ENCODE peak calls at places on chromosomes 13 and 19, in five cellular contexts. P is ascending aorta, J is astrocyte, H is tibial nerve, N is MM.1S. F is an unnamed sample. For H3K27me3, the result is how much of the 10 kb centered on the place peaks cover.

GRCh38 chr13:51764184-51765141 is 39.5 kb downstream of the DHRS12 start:
- DNase-seq in P (peak), J (peak), H (peak), N (peak), F (peak)

GRCh38 chr19:51166846-51167490 is 24.9 kb downstream of the SIGLEC7 start:
- DNase-seq in P (no peak), J (no peak), H (peak), N (no peak), F (no peak)

GRCh38 chr13:43470610-43471009 is 316.2 kb downstream of the ENOX1 start:
- DNase-seq in P (no peak), J (no peak), H (no peak), N (no peak), F (no peak)

GRCh38 chr13:46492946-46493345 is 60.0 kb upstream of the LRCH1 start:
- DNase-seq in P (no peak), J (peak), H (peak), N (no peak), F (peak)

GRCh38 chr19:34034318-34034846 is 137.9 kb upstream of the LSM14A start:
- DNase-seq in P (no peak), J (no peak), H (no peak), N (no peak), F (no peak)

GRCh38 chr19:14091086-14091884 is 734 bp upstream of the SAMD1 start:
- DNase-seq in P (no peak), J (peak), H (peak), N (peak), F (peak)

GRCh38 chr13:68319384-68319783 is 1089.2 kb upstream of the PCDH9 start:
- DNase-seq in P (no peak), J (peak), H (no peak), N (no peak), F (no peak)

GRCh38 chr13:25783480-25784081 is 268.2 kb downstream of the SHISA2 start:
- DNase-seq in P (no peak), J (no peak), H (no peak), N (no peak), F (no peak)

GRCh38 chr13:30142502-30143211 is 164.7 kb downstream of the KATNAL1 start:
- DNase-seq in P (no peak), J (peak), H (peak), N (no peak), F (peak)

GRCh38 chr13:53368948-53369347 is 340.3 kb downstream of the OLFM4 start:
- DNase-seq in P (no peak), J (no peak), H (no peak), N (no peak), F (no peak)

GRCh38 chr19:41927810-41928192 is 448 bp downstream of the ERFL start:
- DNase-seq in P (no peak), J (no peak), H (no peak), N (no peak), F (no peak)

GRCh38 chr19:45657520-45658163 is 10.4 kb upstream of the GIPR start:
- DNase-seq in P (no peak), J (no peak), H (no peak), N (no peak), F (no peak)

GRCh38 chr13:105894711-105895110 is 640.8 kb downstream of the EFNB2 start:
- DNase-seq in P (no peak), J (no peak), H (no peak), N (no peak), F (no peak)

GRCh38 chr13:107450931-107451330 is 764.4 kb downstream of the LIG4 start:
- DNase-seq in P (no peak), J (peak), H (peak), N (peak), F (no peak)

GRCh38 chr13:107767119-107767518 is 448.2 kb downstream of the LIG4 start:
- DNase-seq in P (no peak), J (no peak), H (no peak), N (no peak), F (no peak)

GRCh38 chr13:75326173-75327131 is 155.5 kb downstream of the TBC1D4 start:
- DNase-seq in P (no peak), J (peak), H (no peak), N (no peak), F (no peak)

GRCh38 chr13:34913040-34913439 is 29.0 kb upstream of the NBEA start:
- DNase-seq in P (no peak), J (no peak), H (no peak), N (no peak), F (peak)

GRCh38 chr13:49622174-49622946 is 5.9 kb upstream of the ARL11 start:
- DNase-seq in P (no peak), J (no peak), H (no peak), N (no peak), F (no peak)

GRCh38 chr13:21825186-21825585 is 154.3 kb downstream of the FGF9 start:
- DNase-seq in P (no peak), J (no peak), H (no peak), N (no peak), F (no peak)

GRCh38 chr19:1942934-1943555 is 2.1 kb downstream of the CSNK1G2 start:
- DNase-seq in P (no peak), J (no peak), H (no peak), N (no peak), F (no peak)

GRCh38 chr13:112056284-112056727 is 10.6 kb upstream of the SOX1 start:
- DNase-seq in P (no peak), J (no peak), H (no peak), N (no peak), F (no peak)
- H3K27me3 ChIP-seq in P (under half), J (half or more), H (under half), N (under half), F (half or more)

GRCh38 chr19:3346677-3347353 is 19.6 kb upstream of the NFIC start:
- DNase-seq in P (no peak), J (no peak), H (peak), N (no peak), F (no peak)
- H3K4me3 ChIP-seq in P (peak), J (peak), H (no peak), N (no peak), F (no peak)

DNA sequence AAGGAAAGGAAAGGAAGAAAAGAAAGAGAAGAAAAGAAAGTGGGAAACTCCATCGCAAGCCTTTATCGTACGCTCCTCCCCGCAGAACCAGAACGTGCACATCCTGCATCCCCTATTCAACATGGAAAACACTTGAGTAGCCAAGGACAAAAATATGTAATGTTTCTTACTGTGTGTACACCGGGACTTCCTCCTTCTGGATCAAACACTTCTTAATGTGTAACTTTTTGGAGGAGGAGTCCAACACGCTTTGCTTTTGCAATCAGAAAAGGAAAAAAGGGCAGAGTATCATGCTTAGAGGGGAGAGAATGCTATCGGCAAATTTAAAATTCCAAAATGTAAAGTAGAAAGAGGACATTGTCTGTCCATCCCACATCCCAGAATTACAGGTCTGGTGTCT is 7.8 kb upstream of the SHFL start:
- DNase-seq in P (no peak), J (no peak), H (no peak), N (no peak), F (no peak)
- TF ChIP-seq CTCF in P (no peak), J (no peak), H (no peak), N (no peak), F (no peak)

GRCh38 chr19:390386-391198 is 18.4 kb downstream of the C2CD4C start:
- DNase-seq in P (no peak), J (no peak), H (no peak), N (no peak), F (no peak)

GRCh38 chr19:392375-392970 is 16.5 kb downstream of the C2CD4C start:
- DNase-seq in P (no peak), J (no peak), H (no peak), N (no peak), F (no peak)

GRCh38 chr19:391199-391557 is 17.8 kb downstream of the C2CD4C start:
- DNase-seq in P (no peak), J (no peak), H (no peak), N (no peak), F (no peak)

GRCh38 chr19:389935-390289 is 19.0 kb downstream of the C2CD4C start:
- DNase-seq in P (no peak), J (no peak), H (no peak), N (no peak), F (no peak)

DNA sequence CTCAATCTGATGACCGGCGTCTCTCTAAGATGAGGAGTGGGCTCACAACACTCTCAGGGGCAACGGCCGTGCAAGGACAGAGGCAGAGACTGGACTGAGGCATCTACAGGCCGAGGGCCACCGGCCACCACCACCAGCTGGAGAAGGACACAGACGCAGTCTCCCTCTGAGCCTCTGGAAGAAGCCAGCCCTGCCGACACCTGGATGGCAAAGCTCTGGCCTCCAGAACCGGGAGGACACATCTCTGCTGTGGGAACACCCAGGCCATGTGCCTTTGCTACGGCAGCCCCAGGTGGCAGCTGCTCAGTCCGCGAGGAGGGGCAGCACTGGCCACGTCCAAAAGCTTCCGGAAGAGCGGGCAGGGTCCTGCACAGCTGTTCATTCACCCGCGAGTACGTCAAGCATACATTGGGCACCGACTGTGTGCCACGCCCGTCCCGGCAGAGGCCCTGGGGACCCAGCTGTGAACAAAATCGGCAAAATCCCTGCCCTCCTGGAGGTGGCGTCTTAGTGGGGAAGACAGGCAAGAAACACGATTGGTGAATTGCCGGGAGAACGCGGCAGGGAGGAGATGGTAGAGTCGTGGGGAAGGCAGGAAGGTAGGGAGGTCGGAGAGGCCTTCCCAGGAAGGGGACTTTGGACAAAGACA is 17.1 kb downstream of the C2CD4C start:
- DNase-seq in P (no peak), J (no peak), H (no peak), N (no peak), F (no peak)
- H3K27me3 ChIP-seq in P (under half), J (under half), H (under half), N (half or more), F (under half)

GRCh38 chr13:54949735-54950134 is 1921.1 kb downstream of the OLFM4 start:
- DNase-seq in P (no peak), J (no peak), H (no peak), N (no peak), F (peak)
- H3K4me3 ChIP-seq in P (no peak), J (no peak), H (no peak), N (no peak), F (no peak)

GRCh38 chr19:12564016-12564664 is 12.9 kb upstream of the ZNF564 start:
- DNase-seq in P (peak), J (peak), H (peak), N (peak), F (peak)

DNA sequence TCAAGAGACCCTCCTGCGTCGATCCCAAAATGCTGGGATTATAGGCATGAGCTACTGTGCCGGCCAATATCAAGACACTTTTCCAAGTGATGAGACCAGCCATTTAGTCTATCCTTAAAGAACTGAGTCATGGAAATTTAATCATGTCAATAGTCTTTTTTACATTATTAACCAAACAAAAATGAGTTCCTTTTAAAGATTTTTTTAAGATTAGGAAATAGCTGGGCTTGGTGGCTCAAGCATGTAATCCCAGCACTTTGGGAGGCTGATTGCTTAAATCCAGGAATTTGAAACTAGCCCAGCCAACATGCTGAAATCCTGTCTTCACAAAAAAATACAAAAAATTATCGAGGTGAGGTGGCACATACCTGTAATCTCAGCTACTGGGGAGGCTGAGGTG is 16.7 kb upstream of the ZNF564 start:
- DNase-seq in P (no peak), J (no peak), H (no peak), N (no peak), F (no peak)
- TF ChIP-seq CTCF in P (no peak), J (no peak), H (no peak), N (no peak), F (no peak)

DNA sequence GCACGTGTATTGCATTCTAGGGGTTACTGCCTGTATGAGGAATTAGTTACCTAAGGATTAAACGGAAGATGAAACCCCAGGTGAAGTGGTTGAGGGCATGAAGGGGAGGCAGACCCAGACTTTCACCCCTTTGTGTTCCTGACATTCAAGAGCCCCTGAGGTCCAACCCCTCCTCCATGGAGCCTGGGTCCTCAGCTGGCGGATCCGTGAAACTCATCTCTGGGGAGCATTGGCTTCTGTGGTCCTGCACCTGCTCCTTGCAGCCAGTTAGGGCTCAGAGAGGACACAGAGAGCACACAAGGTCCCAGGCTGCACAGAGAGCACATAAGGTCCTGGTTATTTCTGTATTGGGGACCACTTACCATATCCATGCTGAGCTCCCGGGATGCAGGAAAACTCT is 7.0 kb upstream of the LILRA1 start:
- DNase-seq in P (no peak), J (no peak), H (no peak), N (no peak), F (no peak)
- H3K27me3 ChIP-seq in P (under half), J (under half), H (under half), N (half or more), F (under half)